ENCODE peak calls at places on chromosome 21, in six cellular contexts. K is HepG2, W is H1, L is SK-N-SH, V is K562, S is GM12878. E is an unnamed sample. For H3K9me3, the result is how much of the 10 kb centered on the place peaks cover.

GRCh38 chr21:31675332-31675731 is 15.8 kb downstream of the SOD1 start:
- DNase-seq in S (no peak), W (no peak), V (peak), K (no peak), L (no peak), E (no peak)

GRCh38 chr21:25199944-25200343 is 407.3 kb downstream of the MRPL39 start:
- DNase-seq in W (no peak), K (no peak), L (no peak), S (no peak), V (no peak), E (no peak)

GRCh38 chr21:32562426-32562825 is 22.9 kb downstream of the TCP10L start:
- DNase-seq in K (no peak), W (no peak), S (no peak), V (peak), L (no peak), E (no peak)

GRCh38 chr21:25895565-25896205 is 160.9 kb downstream of the GABPA start:
- DNase-seq in K (no peak), L (peak), S (no peak), W (no peak), V (peak), E (no peak)

GRCh38 chr21:32538147-32538792 is 47.1 kb downstream of the TCP10L start:
- DNase-seq in S (no peak), W (no peak), L (no peak), V (no peak), K (no peak), E (no peak)

GRCh38 chr21:39675595-39675994 is 62.9 kb downstream of the B3GALT5 start:
- DNase-seq in K (no peak), S (no peak), W (no peak), L (peak), V (no peak), E (no peak)

GRCh38 chr21:21734088-21734487 is 735.9 kb downstream of the NCAM2 start:
- DNase-seq in L (no peak), K (no peak), S (no peak), W (no peak), V (no peak), E (no peak)

GRCh38 chr21:26637346-26637745 is 64.3 kb upstream of the CYYR1 start:
- DNase-seq in K (no peak), S (no peak), L (no peak), W (no peak), V (no peak), E (no peak)

GRCh38 chr21:36132691-36133090 is 2.2 kb upstream of the CBR3 start:
- DNase-seq in V (no peak), S (no peak), W (no peak), K (no peak), L (no peak), E (no peak)

GRCh38 chr21:26499475-26499874 is 73.6 kb downstream of the CYYR1 start:
- DNase-seq in L (no peak), S (no peak), K (no peak), W (no peak), V (no peak), E (no peak)

GRCh38 chr21:27371065-27371464 is 404.2 kb upstream of the ADAMTS5 start:
- DNase-seq in V (no peak), K (no peak), W (no peak), S (no peak), L (no peak), E (no peak)

GRCh38 chr21:14097881-14098499 is 112.8 kb downstream of the LIPI start:
- DNase-seq in L (no peak), S (no peak), V (no peak), W (no peak), K (no peak), E (no peak)

GRCh38 chr21:26469789-26470188 is 103.3 kb downstream of the CYYR1 start:
- DNase-seq in V (no peak), W (no peak), S (no peak), L (no peak), K (no peak), E (no peak)

GRCh38 chr21:37578471-37579126 is 212.0 kb downstream of the DYRK1A start:
- DNase-seq in L (no peak), W (no peak), S (no peak), K (no peak), V (no peak), E (no peak)

GRCh38 chr21:37579356-37579755 is 212.8 kb downstream of the DYRK1A start:
- DNase-seq in V (no peak), S (no peak), W (no peak), L (no peak), K (no peak), E (no peak)

GRCh38 chr21:37575536-37576083 is 209.0 kb downstream of the DYRK1A start:
- DNase-seq in S (no peak), L (no peak), W (no peak), K (no peak), V (peak), E (no peak)

GRCh38 chr21:37582613-37583012 is 216.0 kb downstream of the DYRK1A start:
- DNase-seq in S (no peak), L (peak), V (peak), K (peak), W (no peak), E (peak)

DNA sequence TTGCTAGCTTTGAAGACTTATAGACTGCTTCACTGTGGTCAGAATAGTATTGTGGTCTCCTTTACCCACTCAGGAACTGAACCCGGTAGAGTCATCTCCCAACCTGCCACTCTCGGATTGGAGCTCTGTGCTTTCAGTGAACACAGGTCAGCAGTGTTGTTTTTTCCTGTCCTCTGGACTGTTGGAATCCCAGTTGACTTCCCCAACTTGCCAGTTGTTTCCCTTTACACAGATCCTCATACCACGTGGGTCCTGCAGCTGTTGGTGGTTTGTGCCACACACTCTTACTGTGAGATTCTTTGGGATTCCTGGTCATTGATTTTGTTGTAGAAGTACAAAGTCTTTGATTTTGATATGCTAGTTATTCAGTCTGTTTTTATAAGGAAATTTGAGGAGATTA is 214.1 kb downstream of the DYRK1A start:
- DNase-seq in W (no peak), L (no peak), K (no peak), S (no peak), V (no peak), E (no peak)
- TF ChIP-seq YY1 in W (no peak), L (no peak), K (no peak), S (no peak), V (no peak), E (no peak)

GRCh38 chr21:18449586-18449985 is 46.0 kb upstream of the TMPRSS15 start:
- DNase-seq in V (no peak), L (no peak), W (no peak), K (no peak), S (no peak), E (no peak)

GRCh38 chr21:18451679-18452078 is 48.1 kb upstream of the TMPRSS15 start:
- DNase-seq in V (no peak), K (no peak), L (no peak), W (no peak), S (no peak), E (no peak)
- H3K9me3 ChIP-seq in V (under half), K (half or more), L (under half), W (under half), S (under half), E (under half)

GRCh38 chr21:28893687-28894086 is 99.0 kb downstream of the LTN1 start:
- DNase-seq in S (no peak), K (no peak), V (peak), L (no peak), W (no peak), E (no peak)

GRCh38 chr21:28892550-28893111 is 100.0 kb downstream of the LTN1 start:
- DNase-seq in V (no peak), W (no peak), K (no peak), L (no peak), S (no peak), E (no peak)
- TF ChIP-seq SIN3A in V (no peak), W (no peak), K (no peak), L (no peak), S (no peak), E (no peak)

GRCh38 chr21:42777064-42777756 is 102.1 kb downstream of the WDR4 start:
- DNase-seq in K (no peak), S (peak), L (no peak), V (no peak), W (no peak), E (no peak)

GRCh38 chr21:42779431-42779861 is 99.9 kb downstream of the WDR4 start:
- DNase-seq in W (no peak), K (no peak), V (no peak), L (no peak), S (no peak), E (no peak)

GRCh38 chr21:42775891-42776290 is 103.4 kb downstream of the WDR4 start:
- DNase-seq in L (no peak), W (no peak), V (no peak), S (no peak), K (no peak), E (no peak)

GRCh38 chr21:42775123-42775522 is 104.2 kb downstream of the WDR4 start:
- DNase-seq in L (no peak), S (no peak), V (no peak), K (no peak), W (no peak), E (no peak)

GRCh38 chr21:42777757-42778344 is 101.5 kb downstream of the WDR4 start:
- DNase-seq in V (no peak), L (no peak), S (peak), W (no peak), K (no peak), E (no peak)
- TF ChIP-seq YY1 in V (no peak), L (no peak), S (no peak), W (no peak), K (no peak), E (no peak)

GRCh38 chr21:44378646-44379581 is 25.5 kb downstream of the TRPM2 start:
- DNase-seq in S (no peak), V (no peak), W (no peak), K (no peak), L (peak), E (no peak)
- H3K9me3 ChIP-seq in S (under half), V (under half), W (under half), K (under half), L (under half), E (under half)

DNA sequence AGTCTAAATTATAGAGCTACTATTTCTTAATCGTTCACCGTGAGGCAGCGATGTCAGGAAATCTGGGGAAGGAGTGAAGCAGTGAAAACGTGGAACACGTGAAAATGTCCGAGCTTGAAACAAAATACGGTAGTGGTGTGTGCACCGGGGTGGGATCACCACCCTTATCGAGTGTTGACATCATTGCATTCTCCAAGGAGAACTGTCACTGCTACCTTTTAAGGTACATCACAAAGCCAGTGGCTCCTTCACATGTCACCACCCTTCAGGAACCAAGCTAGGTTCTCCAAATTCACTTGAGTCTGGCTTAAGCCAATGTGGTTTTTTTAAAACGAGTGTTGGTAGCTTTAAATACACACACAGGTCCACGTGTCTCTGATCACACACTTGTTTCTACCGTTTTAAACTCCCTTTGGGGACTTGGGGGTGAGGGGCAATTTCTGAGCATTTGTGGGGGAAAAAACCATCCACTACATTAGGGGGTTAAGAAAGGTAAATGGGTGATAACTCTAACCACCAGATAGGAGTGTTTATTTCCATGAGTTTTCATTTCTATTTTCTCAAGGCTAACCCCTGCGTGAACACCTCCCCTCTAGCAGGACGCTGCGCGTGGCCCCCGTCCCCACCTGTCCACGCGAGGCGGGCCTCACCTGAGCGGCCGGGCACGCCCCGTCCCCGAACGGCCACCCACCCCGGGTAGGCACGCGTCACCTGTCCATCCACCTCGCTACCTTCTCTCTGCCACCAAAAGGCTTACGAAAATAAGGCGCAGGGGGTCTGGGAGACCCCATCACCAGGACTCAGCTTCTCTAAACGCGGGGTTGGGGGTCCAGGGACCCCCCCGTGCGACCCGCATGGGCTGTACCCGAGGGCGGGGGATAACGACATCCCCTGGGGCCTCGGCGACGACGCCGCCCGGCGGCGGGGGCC is 978 bp downstream of the PRDM15 start:
- DNase-seq in S (no peak), V (peak), W (no peak), K (no peak), L (peak), E (no peak)
- TF ChIP-seq SIN3A in S (peak), V (no peak), W (no peak), K (no peak), L (no peak), E (no peak)

GRCh38 chr21:43982489-43983078 is 29.5 kb upstream of the TRAPPC10 start:
- DNase-seq in V (no peak), L (peak), K (no peak), S (no peak), W (no peak), E (no peak)

GRCh38 chr21:43978060-43978459 is 34.0 kb upstream of the TRAPPC10 start:
- DNase-seq in W (no peak), S (no peak), V (no peak), L (no peak), K (no peak), E (no peak)

GRCh38 chr21:43981871-43982210 is 30.3 kb upstream of the TRAPPC10 start:
- DNase-seq in W (no peak), K (no peak), S (no peak), V (no peak), L (no peak), E (no peak)

GRCh38 chr21:43981151-43981870 is 30.8 kb upstream of the TRAPPC10 start:
- DNase-seq in L (no peak), W (no peak), S (no peak), V (no peak), K (no peak), E (no peak)

DNA sequence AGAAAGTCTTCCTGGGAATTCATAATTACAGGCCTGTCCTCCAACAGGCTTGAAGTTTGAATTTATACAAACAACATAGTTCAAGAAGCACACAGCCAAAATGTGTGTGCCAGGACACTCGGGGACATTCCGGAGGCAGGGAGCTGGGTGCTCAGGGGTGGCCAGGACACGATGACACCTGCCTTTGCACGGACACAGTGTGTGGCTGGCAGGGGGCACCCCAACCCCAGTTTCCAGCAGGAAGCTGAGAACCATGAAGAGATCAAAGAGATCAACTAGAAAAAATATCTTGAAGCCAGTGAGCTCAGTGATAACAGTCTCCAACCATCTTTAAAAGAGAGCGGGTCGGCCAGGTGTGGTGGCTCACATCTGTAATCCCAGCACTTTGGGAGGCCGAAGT is 32.5 kb upstream of the TRAPPC10 start:
- DNase-seq in L (no peak), V (no peak), K (no peak), S (no peak), W (no peak), E (no peak)
- TF ChIP-seq YY1 in L (no peak), V (no peak), K (no peak), S (no peak), W (no peak), E (no peak)

GRCh38 chr21:38223893-38224540 is 32.8 kb upstream of the KCNJ15 start:
- DNase-seq in L (no peak), V (peak), K (no peak), W (peak), S (no peak), E (peak)

GRCh38 chr21:38229260-38229877 is 27.4 kb upstream of the KCNJ15 start:
- DNase-seq in S (no peak), K (no peak), V (peak), W (peak), L (no peak), E (no peak)

GRCh38 chr21:38228115-38228514 is 28.7 kb upstream of the KCNJ15 start:
- DNase-seq in S (no peak), K (no peak), L (no peak), W (peak), V (no peak), E (no peak)

GRCh38 chr21:38221594-38221993 is 35.2 kb upstream of the KCNJ15 start:
- DNase-seq in S (no peak), K (no peak), V (no peak), L (no peak), W (no peak), E (no peak)

DNA sequence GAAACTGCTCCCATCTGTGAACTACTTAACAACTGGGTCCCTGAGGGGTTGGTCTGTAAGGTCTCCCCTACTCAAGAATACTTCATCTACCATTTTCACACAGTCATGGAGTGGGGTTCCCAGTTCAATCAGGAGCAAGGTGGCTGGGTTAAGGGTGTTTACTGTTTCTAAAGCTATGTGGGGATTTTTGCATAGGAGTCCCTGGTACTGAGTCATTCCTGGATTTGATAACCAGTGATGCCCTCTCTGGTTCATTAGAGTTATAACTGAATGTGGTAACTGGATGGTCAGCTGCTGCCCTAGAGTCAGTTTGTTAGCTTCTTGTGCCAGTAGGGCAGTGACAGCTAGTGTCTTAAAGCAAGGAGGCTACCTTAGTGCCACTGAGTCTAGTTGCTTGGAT is 29.4 kb upstream of the KCNJ15 start:
- DNase-seq in W (no peak), L (no peak), V (no peak), S (no peak), K (no peak), E (no peak)
- H3K9me3 ChIP-seq in W (half or more), L (under half), V (under half), S (under half), K (half or more), E (under half)

GRCh38 chr21:34933609-34934345 is 115.3 kb downstream of the RUNX1 start:
- DNase-seq in K (no peak), S (no peak), W (no peak), L (no peak), V (no peak), E (no peak)
- TF ChIP-seq SIN3A in K (no peak), S (no peak), W (no peak), L (no peak), V (no peak), E (no peak)

GRCh38 chr21:46307625-46308024 is 16.0 kb downstream of the C21orf58 start:
- DNase-seq in W (no peak), K (no peak), V (no peak), S (no peak), L (no peak), E (no peak)
- TF ChIP-seq YY1 in W (no peak), K (no peak), V (no peak), S (no peak), L (no peak), E (no peak)

E was measured in HCT116.